ENCODE peak calls at places on chromosomes 2 and 18, in four cellular contexts. L is occipital lobe; K is effector memory CD4-positive, alpha-beta T cell; M is neural progenitor cell. E is an unnamed sample.

GRCh38 chr2:235709124-235709813 is 215.4 kb downstream of the AGAP1 start:
- DNase-seq in M (no peak), K (no peak), L (no peak), E (peak; percentile 36)

GRCh38 chr2:39308778-39309177 is 65.0 kb upstream of the CDKL4 start:
- DNase-seq in K (no peak), L (no peak), M (no peak), E (no peak)

GRCh38 chr2:209579236-209579749 is 155.4 kb downstream of the MAP2 start:
- DNase-seq in L (peak; percentile 59), K (no peak), M (peak; percentile 66), E (no peak)

GRCh38 chr2:70118798-70119454 is 31.6 kb downstream of the PCBP1 start:
- DNase-seq in M (peak; percentile 70), K (no peak), L (no peak), E (no peak)

GRCh38 chr2:3094999-3095958 is 282.3 kb downstream of the EIPR1 start:
- DNase-seq in L (no peak), M (no peak), K (no peak), E (no peak)

GRCh38 chr2:56688661-56689060 is 504.9 kb downstream of the CCDC85A start:
- DNase-seq in L (no peak), M (no peak), K (no peak), E (no peak)

GRCh38 chr2:233026211-233026813 is 6.2 kb upstream of the NEU2 start:
- DNase-seq in K (no peak), M (no peak), L (no peak), E (peak; percentile 19)

GRCh38 chr2:88765154-88765948 is 73.9 kb downstream of the RPIA start:
- DNase-seq in L (peak; percentile 60), M (peak; percentile 59), K (no peak), E (peak; percentile 74)

GRCh38 chr2:7190587-7191320 is 273.5 kb downstream of the RNF144A start:
- DNase-seq in L (no peak), K (no peak), M (peak; percentile 81), E (no peak)

GRCh38 chr2:209619782-209620181 is 151.8 kb upstream of the UNC80 start:
- DNase-seq in K (no peak), M (peak; percentile 31), L (no peak), E (no peak)

GRCh38 chr2:168241208-168241607 is 6.2 kb downstream of the STK39 start:
- DNase-seq in L (no peak), K (no peak), M (no peak), E (no peak)

GRCh38 chr2:101116841-101117552 is 34.2 kb downstream of the TBC1D8 start:
- DNase-seq in M (no peak), K (no peak), L (no peak), E (no peak)

GRCh38 chr2:47867205-47867604 is 39.1 kb downstream of the FBXO11 start:
- DNase-seq in M (no peak), K (no peak), L (no peak), E (peak; percentile 64)

GRCh38 chr2:139156730-139157129 is 376.5 kb upstream of the NXPH2 start:
- DNase-seq in K (no peak), M (no peak), L (no peak), E (no peak)

GRCh38 chr2:160522951-160523700 is 29.5 kb upstream of the RBMS1 start:
- DNase-seq in L (no peak), M (no peak), K (no peak), E (no peak)

GRCh38 chr2:31069926-31070325 is 68.3 kb downstream of the GALNT14 start:
- DNase-seq in M (no peak), K (no peak), L (no peak), E (no peak)

GRCh38 chr18:37671119-37671518 is 105.5 kb upstream of the CELF4 start:
- DNase-seq in M (no peak), K (no peak), L (no peak), E (no peak)

GRCh38 chr18:63676526-63676925 is 14.8 kb upstream of the SERPINB3 start:
- DNase-seq in K (no peak), L (no peak), M (peak; percentile 67), E (peak; percentile 6)

GRCh38 chr2:130373808-130374365 is 18.0 kb downstream of the PTPN18 start:
- DNase-seq in K (no peak), M (no peak), L (no peak), E (no peak)

GRCh38 chr2:35591886-35592285 is 763.7 kb upstream of the CRIM1 start:
- DNase-seq in L (no peak), M (no peak), K (no peak), E (peak; percentile 15)

GRCh38 chr2:18187214-18187613 is 308.7 kb downstream of the KCNS3 start:
- DNase-seq in M (no peak), K (no peak), L (no peak), E (no peak)

GRCh38 chr2:187547353-187547979 is 6.8 kb downstream of the TFPI start:
- DNase-seq in M (no peak), L (no peak), K (no peak), E (peak; percentile 90)

GRCh38 chr18:58411323-58411722 is 217.6 kb downstream of the ALPK2 start:
- DNase-seq in L (no peak), K (no peak), M (no peak), E (no peak)

GRCh38 chr2:240143801-240144648 is 3.6 kb upstream of the OTOS start:
- DNase-seq in K (peak; percentile 60), M (peak; percentile 82), L (peak; percentile 27), E (peak; percentile 39)

GRCh38 chr2:203814661-203815540 is 52.7 kb upstream of the CTLA4 start:
- DNase-seq in K (peak; percentile 18), L (peak; percentile 24), M (peak; percentile 85), E (peak; percentile 85)

GRCh38 chr18:3058328-3059191 is 45.6 kb upstream of the LPIN2 start:
- DNase-seq in K (no peak), M (no peak), L (no peak), E (no peak)

GRCh38 chr2:61520261-61520660 is 17.9 kb downstream of the XPO1 start:
- DNase-seq in K (no peak), M (no peak), L (no peak), E (no peak)

GRCh38 chr2:159078443-159078842 is 110.0 kb downstream of the TANC1 start:
- DNase-seq in M (no peak), K (no peak), L (no peak), E (no peak)

GRCh38 chr2:175811966-175812365 is 190.1 kb downstream of the LNPK start:
- DNase-seq in K (no peak), M (no peak), L (no peak), E (no peak)

GRCh38 chr2:218891275-218892135 is 10.9 kb downstream of the WNT10A start:
- DNase-seq in K (no peak), M (no peak), L (no peak), E (no peak)

GRCh38 chr18:44725300-44726096 is 44.8 kb downstream of the SETBP1 start:
- DNase-seq in L (no peak), K (peak; percentile 21), M (no peak), E (no peak)

GRCh38 chr2:45256867-45257641 is 247.8 kb upstream of the SIX2 start:
- DNase-seq in K (no peak), M (peak; percentile 48), L (no peak), E (no peak)

GRCh38 chr18:43161528-43161927 is 46.0 kb upstream of the RIT2 start:
- DNase-seq in L (no peak), M (no peak), K (no peak), E (no peak)

GRCh38 chr2:180520206-180520605 is 460.2 kb upstream of the UBE2E3 start:
- DNase-seq in K (no peak), M (no peak), L (no peak), E (peak; percentile 11)

GRCh38 chr2:174587607-174588006 is 10.0 kb downstream of the WIPF1 start:
- DNase-seq in K (no peak), M (no peak), L (no peak), E (no peak)

GRCh38 chr2:226794751-226795171 is 4.9 kb downstream of the IRS1 start:
- DNase-seq in L (no peak), M (no peak), K (no peak), E (peak; percentile 24)

E was measured in SW 1271.